ENCODE peak calls at places on chromosomes 16 and 17, in seven cellular contexts. I, Y, Q, W, L, N and Z are unnamed samples.

GRCh38 chr16:85128079-85128837 is 16.0 kb upstream of the CIBAR2 start:
- DNase-seq in I (no peak), Y (no peak), Q (no peak), W (no peak), L (no peak), N (no peak), Z (no peak)

GRCh38 chr17:67993153-67993997 is 2.9 kb downstream of the C17orf58 start:
- DNase-seq in I (peak), Y (peak), Q (peak), W (peak), L (peak), N (peak), Z (peak)

GRCh38 chr17:67931227-67931626 is 65.0 kb downstream of the C17orf58 start:
- DNase-seq in I (no peak), Y (no peak), Q (no peak), W (no peak), L (no peak), N (no peak), Z (no peak)

GRCh38 chr16:28118636-28119035 is 55.1 kb upstream of the GSG1L start:
- DNase-seq in I (no peak), Y (no peak), Q (no peak), W (no peak), L (no peak), N (peak), Z (no peak)

GRCh38 chr17:70024253-70024652 is 50.8 kb upstream of the KCNJ16 start:
- DNase-seq in I (no peak), Y (no peak), Q (no peak), W (no peak), L (no peak), N (no peak), Z (no peak)

GRCh38 chr16:85180047-85180878 is 68.0 kb upstream of the CIBAR2 start:
- DNase-seq in I (no peak), Y (no peak), Q (no peak), W (no peak), L (no peak), N (no peak), Z (no peak)

GRCh38 chr16:87380875-87381274 is 2.7 kb downstream of the FBXO31 start:
- DNase-seq in I (no peak), Y (no peak), Q (no peak), W (peak), L (no peak), N (no peak), Z (no peak)

GRCh38 chr16:586047-586644 is 3.7 kb upstream of the RAB40C start:
- DNase-seq in I (no peak), Y (no peak), Q (no peak), W (peak), L (no peak), N (no peak), Z (no peak)

GRCh38 chr17:41919165-41919817 is 540 bp upstream of the ACLY start:
- DNase-seq in I (peak), Y (peak), Q (peak), W (no peak), L (peak), N (no peak), Z (peak)
- H2AFZ ChIP-seq in I (peak), Y (peak), Q (peak), W (peak), L (peak), N (peak), Z (peak)

GRCh38 chr16:2235695-2236361 is 416 bp upstream of the DNASE1L2 start:
- DNase-seq in I (no peak), Y (no peak), Q (no peak), W (no peak), L (no peak), N (no peak), Z (no peak)

GRCh38 chr16:2235234-2235651 is 1.0 kb upstream of the DNASE1L2 start:
- DNase-seq in I (no peak), Y (no peak), Q (no peak), W (no peak), L (no peak), N (no peak), Z (no peak)

GRCh38 chr16:2237552-2238395 is 1.5 kb downstream of the DNASE1L2 start:
- DNase-seq in I (no peak), Y (peak), Q (no peak), W (no peak), L (peak), N (no peak), Z (no peak)

GRCh38 chr16:2237076-2237551 is 870 bp downstream of the DNASE1L2 start:
- DNase-seq in I (no peak), Y (no peak), Q (no peak), W (no peak), L (no peak), N (no peak), Z (no peak)

DNA sequence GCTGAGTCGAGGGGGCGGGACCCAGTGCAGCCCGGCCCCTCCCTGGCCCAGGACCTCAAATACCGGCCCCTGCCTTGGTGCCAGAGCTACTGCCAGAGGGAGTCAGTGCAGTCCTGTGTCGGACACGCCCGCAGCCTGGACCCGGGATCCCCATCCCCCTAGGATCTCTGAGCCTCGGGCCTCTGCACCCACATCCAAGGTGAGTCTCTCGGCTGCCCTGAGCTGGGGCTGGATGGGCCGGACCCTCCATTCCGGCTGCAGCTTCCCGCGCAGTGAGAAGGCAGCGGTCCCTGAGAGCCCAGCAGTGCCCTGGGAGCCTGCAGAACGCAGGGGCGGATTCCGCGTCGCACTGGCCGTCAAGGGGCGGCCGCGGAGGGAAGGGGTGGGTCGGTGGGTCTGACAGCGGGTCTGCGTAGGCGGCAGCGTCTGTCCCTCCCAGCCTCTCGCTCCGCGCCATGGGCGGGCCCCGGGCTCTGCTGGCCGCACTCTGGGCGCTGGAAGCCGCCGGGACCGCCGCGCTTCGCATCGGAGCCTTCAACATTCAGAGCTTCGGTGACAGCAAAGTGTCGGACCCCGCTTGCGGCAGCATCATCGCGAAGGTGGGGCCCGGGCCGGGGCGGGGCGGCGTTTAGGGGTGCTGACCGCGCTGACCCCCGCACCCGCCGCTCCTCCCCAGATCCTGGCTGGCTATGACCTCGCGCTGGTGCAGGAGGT is at the start of gene DNASE1L2:
- DNase-seq in I (no peak), Y (peak), Q (peak), W (peak), L (peak), N (no peak), Z (peak)
- TF ChIP-seq EZH2 in I (no peak), Y (no peak), Q (no peak), W (no peak), L (no peak), N (no peak), Z (no peak)

GRCh38 chr17:80920406-80920805 is 71.2 kb upstream of the CHMP6 start:
- DNase-seq in I (no peak), Y (no peak), Q (no peak), W (no peak), L (no peak), N (no peak), Z (no peak)
- TF ChIP-seq EZH2phosphoT487 in I (no peak), Y (no peak), Q (no peak), W (no peak), L (no peak), N (no peak), Z (no peak)

DNA sequence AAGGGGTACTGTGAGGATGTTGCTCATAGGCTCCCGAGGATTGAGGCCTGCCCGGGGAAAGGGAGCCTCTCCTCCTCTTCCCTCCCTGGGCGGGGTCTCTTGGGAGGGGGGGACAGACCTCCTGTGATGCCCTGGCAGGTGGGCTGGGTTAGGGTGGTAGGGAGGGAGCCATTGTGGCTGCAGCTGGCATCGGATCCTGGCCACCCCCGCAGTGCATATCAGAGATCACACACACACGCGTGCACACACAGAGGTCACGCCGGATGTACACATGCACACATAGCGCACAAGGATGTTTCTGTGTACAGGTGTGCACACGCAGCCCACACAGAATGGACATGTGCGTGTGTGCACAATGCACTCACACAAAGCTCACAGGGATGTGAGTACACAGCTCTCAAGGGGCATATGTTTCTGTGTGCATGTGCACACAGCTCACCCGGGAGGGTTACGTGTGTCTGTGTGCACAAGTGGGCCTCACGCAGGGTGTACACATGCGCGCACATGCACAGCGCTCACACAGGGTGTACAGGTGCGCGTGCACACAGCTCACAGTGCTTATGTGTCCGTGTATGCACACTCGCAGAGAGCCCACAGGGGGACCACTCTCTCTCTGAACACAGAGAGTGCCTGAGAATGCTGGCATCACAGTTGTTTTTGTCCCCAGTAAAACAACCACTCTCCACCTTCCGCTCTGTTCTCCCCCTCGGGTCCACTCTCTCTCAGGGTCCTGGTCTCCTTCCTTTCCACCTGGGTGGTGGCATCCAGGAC is 2.4 kb downstream of the GJD3 start:
- DNase-seq in I (no peak), Y (no peak), Q (no peak), W (no peak), L (no peak), N (peak), Z (no peak)
- H2AFZ ChIP-seq in I (peak), Y (no peak), Q (peak), W (peak), L (no peak), N (peak), Z (peak)

GRCh38 chr17:34578656-34579016 is 746 bp upstream of the TMEM132E start:
- DNase-seq in I (no peak), Y (peak), Q (no peak), W (no peak), L (no peak), N (no peak), Z (no peak)

GRCh38 chr17:34580685-34581445 is 1.5 kb downstream of the TMEM132E start:
- DNase-seq in I (no peak), Y (peak), Q (no peak), W (peak), L (peak), N (no peak), Z (peak)

GRCh38 chr17:34579017-34579946 is at the start of gene TMEM132E:
- DNase-seq in I (no peak), Y (peak), Q (no peak), W (peak), L (peak), N (no peak), Z (peak)

GRCh38 chr17:34581446-34582184 is 2.2 kb downstream of the TMEM132E start:
- DNase-seq in I (no peak), Y (peak), Q (no peak), W (peak), L (peak), N (no peak), Z (peak)

GRCh38 chr17:34579979-34580684 is 750 bp downstream of the TMEM132E start:
- DNase-seq in I (no peak), Y (peak), Q (no peak), W (peak), L (peak), N (peak), Z (peak)
- TF ChIP-seq EZH2 in I (no peak), Y (peak), Q (peak), W (peak), L (peak), N (no peak), Z (peak)

GRCh38 chr17:2054262-2054739 is 602 bp upstream of the HIC1 start:
- DNase-seq in I (no peak), Y (peak), Q (peak), W (peak), L (no peak), N (no peak), Z (no peak)
- TF ChIP-seq EZH2phosphoT487 in I (no peak), Y (no peak), Q (no peak), W (no peak), L (no peak), N (no peak), Z (no peak)